ENCODE peak calls at places on chromosomes 3 and 15, in five cellular contexts. One of them, this sample, is unnamed.

GRCh38 chr15:73330206-73331051 is 38.3 kb downstream of the HCN4 start:
- DNase-seq in HepG2: no peak
- DNase-seq in K562: no peak
- DNase-seq in GM12878: no peak
- DNase-seq in H1: no peak
- DNase-seq in this sample: no peak

GRCh38 chr3:150421799-150422548 is 13.9 kb downstream of the TSC22D2 start:
- DNase-seq in K562: no peak
- DNase-seq in GM12878: no peak
- DNase-seq in HepG2: no peak
- DNase-seq in H1: no peak
- DNase-seq in this sample: no peak

GRCh38 chr3:128456776-128457715 is 9.6 kb downstream of the DNAJB8 start:
- DNase-seq in HepG2: no peak
- DNase-seq in GM12878: no peak
- DNase-seq in H1: no peak
- DNase-seq in K562: peak
- DNase-seq in this sample: no peak

GRCh38 chr3:97970929-97971460 is 1.2 kb downstream of the RIOX2 start:
- DNase-seq in H1: no peak
- DNase-seq in GM12878: no peak
- DNase-seq in HepG2: no peak
- DNase-seq in K562: no peak
- DNase-seq in this sample: no peak

GRCh38 chr3:107431298-107432012 is 54.2 kb downstream of the CCDC54 start:
- DNase-seq in K562: peak
- DNase-seq in GM12878: no peak
- DNase-seq in H1: peak
- DNase-seq in HepG2: no peak
- DNase-seq in this sample: no peak

GRCh38 chr15:93088200-93088980 is 621 bp downstream of the RGMA start:
- DNase-seq in GM12878: no peak
- DNase-seq in K562: no peak
- DNase-seq in HepG2: no peak
- DNase-seq in H1: peak
- DNase-seq in this sample: no peak

GRCh38 chr3:196638922-196639516 is 475 bp upstream of the NRROS start:
- DNase-seq in HepG2: no peak
- DNase-seq in K562: no peak
- DNase-seq in GM12878: no peak
- DNase-seq in H1: no peak
- DNase-seq in this sample: no peak

GRCh38 chr3:172367205-172368105 is 80.8 kb downstream of the GHSR start:
- DNase-seq in HepG2: no peak
- DNase-seq in K562: no peak
- DNase-seq in H1: no peak
- DNase-seq in GM12878: no peak
- DNase-seq in this sample: no peak

GRCh38 chr3:159604151-159604581 is 384.5 kb upstream of the IL12A start:
- DNase-seq in H1: no peak
- DNase-seq in K562: no peak
- DNase-seq in GM12878: no peak
- DNase-seq in HepG2: no peak
- DNase-seq in this sample: no peak
- TF ChIP-seq CEBPB in H1: no peak
- TF ChIP-seq CEBPB in K562: no peak
- TF ChIP-seq CEBPB in GM12878: no peak
- TF ChIP-seq CEBPB in HepG2: no peak
- TF ChIP-seq CEBPB in this sample: no peak

DNA sequence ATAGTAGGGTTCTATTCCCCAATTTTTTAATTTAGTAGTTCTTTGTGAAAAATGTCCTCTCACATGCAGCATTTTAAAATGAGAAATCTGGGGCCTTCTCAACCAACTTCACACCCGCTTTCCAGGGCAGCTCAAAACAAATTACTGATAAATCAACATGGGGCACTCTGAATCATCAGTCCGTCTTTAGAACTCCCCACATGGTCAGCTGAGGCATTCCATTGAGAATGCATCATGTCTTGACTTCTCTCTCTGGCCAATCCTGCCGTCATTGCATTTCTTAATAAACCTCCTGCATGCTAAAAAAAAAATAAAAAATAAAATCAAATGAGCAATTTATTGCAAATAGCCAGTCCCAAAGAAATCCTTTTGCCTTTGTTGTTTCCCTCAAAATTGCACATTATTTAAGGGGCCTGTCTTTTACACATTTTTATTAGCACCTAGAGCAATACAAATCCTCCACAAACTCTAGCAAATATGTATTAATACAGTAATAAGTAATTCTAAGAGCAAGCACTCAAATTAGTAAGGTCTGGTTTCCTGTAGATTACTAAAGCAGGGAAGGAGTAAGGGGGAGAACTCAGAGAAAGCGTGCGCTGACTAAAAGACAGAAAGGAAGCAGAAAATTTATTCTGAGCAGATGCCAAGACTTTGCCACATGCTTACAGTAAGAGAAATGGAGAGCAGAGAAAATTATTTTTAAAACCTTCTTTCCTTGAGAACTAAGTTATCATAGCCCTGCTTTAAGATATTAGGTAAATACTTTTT is 175.7 kb downstream of the TNIK start:
- DNase-seq in GM12878: peak
- DNase-seq in HepG2: no peak
- DNase-seq in K562: no peak
- DNase-seq in H1: no peak
- DNase-seq in this sample: peak
- TF ChIP-seq JUND in GM12878: no peak
- TF ChIP-seq JUND in HepG2: no peak
- TF ChIP-seq JUND in K562: no peak
- TF ChIP-seq JUND in H1: no peak
- TF ChIP-seq JUND in this sample: peak

GRCh38 chr3:58434990-58435389 is 1.4 kb upstream of the PDHB start:
- DNase-seq in K562: no peak
- DNase-seq in H1: peak
- DNase-seq in HepG2: peak
- DNase-seq in GM12878: no peak
- DNase-seq in this sample: no peak
- H3K27ac ChIP-seq in K562: no peak
- H3K27ac ChIP-seq in H1: peak
- H3K27ac ChIP-seq in HepG2: no peak
- H3K27ac ChIP-seq in GM12878: no peak
- H3K27ac ChIP-seq in this sample: no peak

DNA sequence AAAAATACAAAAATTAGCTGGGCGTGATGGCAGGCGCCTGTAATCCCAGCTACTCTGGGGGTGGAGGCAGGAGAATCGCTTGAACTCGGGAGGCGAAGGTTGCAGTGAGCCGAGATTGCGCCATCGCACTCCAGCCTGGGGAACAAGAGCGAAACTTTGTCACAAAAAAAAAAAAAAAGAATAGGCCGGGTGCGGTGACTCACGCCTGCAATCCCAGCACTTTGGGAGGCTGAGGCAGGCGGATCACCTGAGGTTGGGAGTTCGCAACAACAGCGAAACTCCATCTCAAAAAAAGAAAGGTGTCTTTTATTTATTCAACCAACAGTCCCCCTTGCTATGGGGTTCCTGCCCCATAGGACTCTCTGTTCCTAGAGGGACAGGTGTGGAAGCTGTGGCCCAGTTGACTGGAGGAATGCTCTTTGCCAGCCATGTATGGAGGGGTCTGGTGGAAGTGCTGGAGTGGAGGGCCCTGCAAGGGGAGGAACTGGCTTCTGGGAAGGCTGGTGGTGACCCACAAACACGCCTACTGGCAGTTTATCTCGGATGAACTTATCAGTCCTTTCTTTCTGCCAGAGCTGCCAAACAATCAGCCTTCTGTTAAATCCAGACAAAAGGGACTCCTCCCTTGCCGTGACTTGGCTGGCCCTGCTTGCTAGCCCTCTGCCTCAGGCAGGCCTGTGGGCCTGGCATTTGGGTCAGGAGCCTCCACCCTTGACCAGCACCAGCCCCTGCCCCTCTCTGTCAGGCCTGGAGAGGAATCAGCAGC is 4.6 kb upstream of the DAG1 start:
- DNase-seq in HepG2: peak
- DNase-seq in H1: no peak
- DNase-seq in GM12878: no peak
- DNase-seq in K562: peak
- DNase-seq in this sample: no peak
- TF ChIP-seq CEBPB in HepG2: peak
- TF ChIP-seq CEBPB in H1: no peak
- TF ChIP-seq CEBPB in GM12878: no peak
- TF ChIP-seq CEBPB in K562: peak
- TF ChIP-seq CEBPB in this sample: no peak

GRCh38 chr15:99482993-99483392 is 82.8 kb upstream of the MEF2A start:
- DNase-seq in HepG2: no peak
- DNase-seq in H1: no peak
- DNase-seq in K562: no peak
- DNase-seq in GM12878: no peak
- DNase-seq in this sample: no peak
- TF ChIP-seq JUND in HepG2: no peak
- TF ChIP-seq JUND in H1: no peak
- TF ChIP-seq JUND in K562: no peak
- TF ChIP-seq JUND in GM12878: no peak
- TF ChIP-seq JUND in this sample: no peak

DNA sequence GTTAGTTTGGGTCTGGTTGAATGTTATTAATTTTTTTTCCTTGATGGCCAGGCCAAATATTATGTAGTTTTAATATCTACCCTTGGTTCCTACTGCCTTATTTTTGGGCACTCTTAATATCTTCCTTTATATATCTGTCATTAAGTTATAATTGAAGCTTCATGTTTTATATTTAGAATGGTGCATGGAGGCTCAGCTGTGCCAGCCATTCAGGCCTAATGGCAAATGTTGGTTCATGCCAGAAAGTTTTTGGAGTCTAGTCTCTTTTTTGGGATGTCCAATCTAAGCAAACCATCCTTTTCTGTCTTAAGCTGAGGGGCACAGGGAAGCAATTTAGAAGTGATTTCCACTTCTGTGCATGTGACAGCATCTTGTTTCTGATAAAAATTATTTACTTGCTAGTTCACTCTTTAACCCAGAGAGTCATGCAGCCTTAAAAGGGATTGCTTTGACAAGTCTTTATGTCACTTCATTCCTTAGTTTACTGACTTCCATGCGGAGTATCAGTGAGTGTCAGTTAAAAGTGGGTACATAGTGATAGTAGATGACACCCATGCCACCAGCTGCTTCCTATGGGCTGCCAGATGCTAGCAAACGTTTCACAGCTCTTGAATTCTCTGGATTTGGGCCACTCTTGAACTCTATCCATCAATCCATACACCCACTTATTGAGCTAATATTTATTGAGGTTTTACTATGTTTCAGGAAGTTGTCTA is 33.0 kb downstream of the MITF start:
- DNase-seq in GM12878: no peak
- DNase-seq in K562: no peak
- DNase-seq in H1: no peak
- DNase-seq in HepG2: no peak
- DNase-seq in this sample: no peak
- H3K27ac ChIP-seq in GM12878: no peak
- H3K27ac ChIP-seq in K562: no peak
- H3K27ac ChIP-seq in H1: no peak
- H3K27ac ChIP-seq in HepG2: no peak
- H3K27ac ChIP-seq in this sample: no peak

This sample was measured in HCT116.